ENCODE peak calls at places on chromosomes 5 and 9, in nine cellular contexts. Y, P, K, S, E, U, H, B and X are unnamed samples.

GRCh38 chr5:143524338-143524929 is 120.9 kb upstream of the NR3C1 start:
- DNase-seq in B (no peak), P (no peak), E (no peak), Y (no peak), H (no peak), K (no peak), U (no peak), S (no peak), X (no peak)

GRCh38 chr5:9833871-9834270 is 203.7 kb upstream of the TAS2R1 start:
- DNase-seq in B (no peak), E (no peak), Y (no peak), S (no peak), U (no peak), H (no peak), K (no peak), P (no peak), X (no peak)

GRCh38 chr5:172364773-172365172 is 81.2 kb upstream of the UBTD2 start:
- DNase-seq in B (no peak), U (no peak), E (no peak), P (no peak), Y (no peak), S (no peak), K (no peak), H (peak; percentile 59), X (peak; percentile 46)

GRCh38 chr5:83368835-83369234 is 102.7 kb upstream of the VCAN start:
- DNase-seq in K (no peak), B (no peak), H (no peak), P (no peak), S (peak; percentile 8), Y (no peak), U (no peak), E (no peak), X (no peak)

GRCh38 chr9:130110596-130111021 is 56.9 kb downstream of the GPR107 start:
- DNase-seq in S (no peak), Y (no peak), U (no peak), H (no peak), K (no peak), B (no peak), P (no peak), E (no peak), X (no peak)

GRCh38 chr9:20382460-20383071 is 239.7 kb downstream of the MLLT3 start:
- DNase-seq in E (no peak), K (no peak), U (no peak), H (no peak), Y (no peak), S (peak; percentile 34), B (no peak), P (no peak), X (no peak)

GRCh38 chr9:136105398-136106135 is 10.5 kb upstream of the NACC2 start:
- DNase-seq in B (no peak), Y (no peak), E (no peak), P (no peak), U (no peak), H (peak; percentile 45), S (no peak), K (peak; percentile 75), X (no peak)

GRCh38 chr5:34898258-34898895 is 16.9 kb downstream of the RAD1 start:
- DNase-seq in U (peak; percentile 13), H (peak; percentile 53), K (peak; percentile 61), P (no peak), E (peak; percentile 52), Y (peak; percentile 54), S (peak; percentile 80), B (peak; percentile 35), X (peak; percentile 76)

GRCh38 chr9:97689401-97689800 is 7.7 kb downstream of the XPA start:
- DNase-seq in H (no peak), P (no peak), E (no peak), B (peak; percentile 48), U (no peak), K (no peak), S (peak; percentile 17), Y (no peak), X (no peak)

GRCh38 chr5:106610041-106610440 is 1060.7 kb downstream of the EFNA5 start:
- DNase-seq in P (peak; percentile 2), S (no peak), K (no peak), E (no peak), H (no peak), U (no peak), B (no peak), Y (no peak), X (no peak)